ENCODE peak calls at places on chromosome 22, in four cellular contexts. D is amniotic stem cell, E is esophagus muscularis mucosa, A is upper lobe of right lung. X is an unnamed sample.

GRCh38 chr22:23901600-23901999 is 7.4 kb downstream of the MIF start:
- DNase-seq in D (no peak), E (no peak), A (no peak), X (no peak)

GRCh38 chr22:49368976-49369725 is 458.5 kb downstream of the BRD1 start:
- DNase-seq in D (no peak), E (no peak), A (peak), X (no peak)

GRCh38 chr22:42432020-42432596 is at the start of gene NFAM1:
- DNase-seq in D (no peak), E (no peak), A (peak), X (peak)

GRCh38 chr22:32951807-32952153 is 106.4 kb downstream of the SYN3 start:
- DNase-seq in D (no peak), E (no peak), A (no peak), X (peak)

GRCh38 chr22:45777046-45777851 is 105.6 kb downstream of the ATXN10 start:
- DNase-seq in D (peak), E (no peak), A (no peak), X (no peak)

GRCh38 chr22:27420186-27420816 is 381.3 kb downstream of the MN1 start:
- DNase-seq in D (no peak), E (no peak), A (no peak), X (peak)

GRCh38 chr22:47474895-47475294 is 712.4 kb downstream of the TBC1D22A start:
- DNase-seq in D (no peak), E (peak), A (no peak), X (no peak)

GRCh38 chr22:24736526-24737050 is 37.9 kb downstream of the PIWIL3 start:
- DNase-seq in D (no peak), E (no peak), A (no peak), X (no peak)

GRCh38 chr22:30196141-30196866 is 50.3 kb downstream of the LIF start:
- DNase-seq in D (peak), E (peak), A (peak), X (peak)

X was measured in left cardiac atrium.